ENCODE peak calls at places on chromosomes 16 and 17, in ten cellular contexts. J is esophagus muscularis mucosa, S is A549, G is tibial nerve, U is IMR-90, V is vagina, A is breast epithelium, R is heart left ventricle, H is suprapubic skin, Y is body of pancreas. W is an unnamed sample.

GRCh38 chr17:42053701-42054100 is 3.3 kb upstream of the C17orf113 start:
- DNase-seq in H (no peak), R (no peak), V (no peak), Y (no peak), A (no peak), S (no peak), U (no peak), J (no peak), G (no peak), W (no peak)

GRCh38 chr17:19766421-19767270 is 18.5 kb upstream of the ALDH3A1 start:
- DNase-seq in J (peak; percentile 92), H (no peak), G (peak; percentile 70), R (peak; percentile 88), Y (peak; percentile 76), A (peak; percentile 65), S (peak; percentile 77), V (peak; percentile 88), U (peak; percentile 41), W (peak; percentile 80)

GRCh38 chr17:64638552-64639198 is 23.4 kb downstream of the SMURF2 start:
- DNase-seq in Y (no peak), G (no peak), A (no peak), U (peak; percentile 41), R (no peak), J (no peak), V (no peak), H (no peak), S (no peak), W (no peak)

GRCh38 chr16:77289331-77289809 is 90.2 kb downstream of the SYCE1L start:
- DNase-seq in J (no peak), S (peak; percentile 88), Y (no peak), G (no peak), U (peak; percentile 73), R (no peak), V (no peak), H (no peak), A (no peak), W (peak; percentile 95)

GRCh38 chr16:50259334-50260205 is 6.8 kb upstream of the ADCY7 start:
- DNase-seq in V (no peak), R (peak; percentile 73), J (no peak), G (peak; percentile 49), Y (no peak), A (no peak), U (no peak), S (no peak), H (peak; percentile 88), W (peak; percentile 20)

GRCh38 chr17:83183951-83184506 is 104.6 kb downstream of the METRNL start:
- DNase-seq in H (no peak), Y (peak; percentile 9), U (no peak), S (no peak), A (peak; percentile 18), J (no peak), R (peak; percentile 47), G (peak; percentile 13), V (no peak), W (no peak)

GRCh38 chr17:27657620-27658019 is 26.6 kb downstream of the LGALS9 start:
- DNase-seq in V (no peak), A (no peak), H (no peak), Y (no peak), S (peak; percentile 31), G (no peak), U (peak; percentile 18), R (no peak), J (no peak), W (no peak)

GRCh38 chr17:57783338-57783742 is 38.2 kb upstream of the CCDC182 start:
- DNase-seq in J (no peak), U (peak; percentile 5), H (no peak), V (no peak), R (peak; percentile 87), G (peak; percentile 19), Y (peak; percentile 67), A (peak; percentile 28), S (peak; percentile 66), W (peak; percentile 67)

GRCh38 chr17:75601057-75601987 is 13.7 kb downstream of the MYO15B start:
- DNase-seq in R (peak; percentile 77), G (peak; percentile 47), A (no peak), V (no peak), J (no peak), S (peak; percentile 88), H (no peak), U (peak; percentile 5), Y (peak; percentile 70), W (peak; percentile 64)

GRCh38 chr16:346587-346986 is 5.9 kb downstream of the AXIN1 start:
- DNase-seq in U (peak; percentile 68), S (no peak), J (no peak), V (no peak), G (no peak), A (no peak), H (no peak), Y (no peak), R (no peak), W (no peak)

GRCh38 chr17:68437979-68438877 is 19.1 kb downstream of the WIPI1 start:
- DNase-seq in Y (peak; percentile 38), J (no peak), A (no peak), G (no peak), U (peak; percentile 47), R (no peak), S (no peak), V (peak; percentile 70), H (peak; percentile 68), W (no peak)

GRCh38 chr17:4504188-4504587 is 5.5 kb downstream of the SPNS2 start:
- DNase-seq in A (no peak), Y (no peak), U (no peak), J (no peak), V (no peak), R (no peak), S (no peak), G (no peak), H (no peak), W (no peak)

GRCh38 chr17:40095356-40095943 is 4.9 kb downstream of the NR1D1 start:
- DNase-seq in Y (no peak), J (no peak), A (peak; percentile 47), R (no peak), G (no peak), V (peak; percentile 91), H (no peak), S (no peak), U (no peak), W (no peak)

GRCh38 chr16:78362736-78363135 is 263.3 kb downstream of the WWOX start:
- DNase-seq in S (no peak), A (no peak), J (no peak), H (no peak), G (no peak), V (peak; percentile 83), R (no peak), U (no peak), Y (no peak), W (no peak)

GRCh38 chr16:27639588-27640276 is 89.8 kb downstream of the KATNIP start:
- DNase-seq in Y (no peak), G (no peak), R (no peak), A (no peak), S (peak; percentile 53), J (no peak), H (no peak), U (peak; percentile 65), V (no peak), W (peak; percentile 32)

GRCh38 chr17:38674013-38674748 is 576 bp downstream of the EPOP start:
- DNase-seq in G (no peak), H (no peak), R (peak; percentile 63), S (peak; percentile 51), A (no peak), Y (peak; percentile 33), U (no peak), V (no peak), J (no peak), W (no peak)

GRCh38 chr16:88013091-88013609 is 61.9 kb downstream of the BANP start:
- DNase-seq in H (no peak), G (no peak), A (no peak), Y (no peak), S (no peak), J (no peak), V (no peak), U (peak; percentile 11), R (no peak), W (peak; percentile 71)
- TF ChIP-seq POLR2A in H (no peak), G (no peak), A (no peak), Y (no peak), S (no peak), J (no peak), V (no peak), U (no peak), R (no peak), W (no peak)

GRCh38 chr17:52696362-52696761 is 537.8 kb upstream of the CA10 start:
- DNase-seq in H (no peak), V (no peak), J (no peak), A (no peak), U (no peak), Y (no peak), S (no peak), G (no peak), R (no peak), W (no peak)
- TF ChIP-seq CTCF in H (no peak), V (no peak), J (no peak), A (no peak), U (no peak), Y (no peak), S (no peak), G (no peak), R (no peak), W (no peak)

DNA sequence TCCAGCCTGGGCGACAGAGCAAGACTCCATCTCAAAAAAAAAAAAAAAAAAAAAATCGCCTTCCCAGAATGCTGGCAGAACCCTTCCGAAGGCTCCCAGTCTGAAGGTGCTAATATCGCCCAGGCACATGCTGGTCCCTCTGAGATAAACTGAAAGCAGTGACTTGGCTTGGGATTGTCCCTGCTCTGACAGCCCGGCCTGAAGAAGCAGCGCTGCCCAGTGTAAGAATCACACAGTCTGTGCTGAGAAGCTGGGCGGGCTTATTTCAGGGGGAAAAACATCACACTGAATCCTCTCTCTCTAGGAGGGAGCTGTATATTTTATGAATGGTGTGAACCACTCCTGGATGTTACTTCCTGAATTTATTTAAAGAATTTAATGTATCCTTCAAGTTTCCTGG is 36.4 kb downstream of the GAS7 start:
- DNase-seq in R (no peak), G (no peak), S (no peak), A (no peak), J (no peak), V (no peak), Y (no peak), U (no peak), H (no peak), W (no peak)
- H3K27ac ChIP-seq in R (no peak overlapping the region), G (no peak overlapping the region), S (no peak overlapping the region), A (no peak overlapping the region), J (peak overlapping the region; percentile 44), V (no peak overlapping the region), Y (no peak overlapping the region), U (no peak overlapping the region), H (no peak overlapping the region), W (no peak overlapping the region)

DNA sequence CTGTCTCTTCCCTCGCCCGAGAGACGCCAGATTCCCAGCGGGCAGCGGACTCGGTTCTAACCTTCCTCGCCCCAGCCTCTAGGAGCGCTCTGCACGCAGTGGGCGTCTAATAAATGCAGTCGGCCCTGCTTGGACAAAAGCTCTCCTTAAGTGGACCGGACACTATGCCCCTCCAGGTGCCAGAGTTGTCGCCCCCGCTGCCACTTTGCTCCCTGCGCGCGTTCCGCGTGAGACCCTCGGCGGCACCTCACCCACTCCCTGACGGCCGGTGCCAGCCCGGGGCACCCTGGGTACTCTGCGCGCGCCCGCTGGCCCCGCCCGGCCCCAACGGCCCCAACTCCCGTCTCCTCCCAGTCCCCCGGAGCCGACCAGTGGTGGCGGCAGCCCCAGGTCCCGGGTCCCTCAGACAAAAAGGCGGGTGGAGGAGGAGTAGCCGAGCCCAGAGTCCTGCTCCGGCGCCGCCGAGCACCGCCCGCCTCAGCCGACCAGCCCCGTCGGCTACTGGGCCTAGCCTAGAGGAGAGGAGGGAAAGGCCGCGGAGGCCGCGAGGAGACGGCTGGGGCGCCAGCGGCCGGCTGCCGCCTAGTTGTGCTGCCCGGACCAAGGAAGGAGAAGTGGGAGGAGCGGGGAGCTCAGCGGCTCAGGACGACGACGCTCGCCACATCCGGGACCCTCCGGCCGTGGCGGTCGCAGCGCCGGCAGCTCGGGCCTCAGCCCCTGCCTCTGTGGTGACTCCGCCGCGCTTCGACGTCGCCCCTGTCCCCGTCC is 123.0 kb downstream of the GOSR1 start:
- DNase-seq in J (peak; percentile 94), A (peak; percentile 62), R (peak; percentile 91), G (peak; percentile 51), V (no peak), Y (peak; percentile 81), U (peak; percentile 70), S (peak; percentile 89), H (peak; percentile 89), W (peak; percentile 87)
- TF ChIP-seq POLR2A in J (peak; percentile 63), A (peak; percentile 68), R (peak; percentile 73), G (peak; percentile 52), V (peak; percentile 40), Y (peak; percentile 86), U (peak; percentile 75), S (peak; percentile 89), H (peak; percentile 78), W (peak; percentile 5)